ENCODE peak calls at places on chromosomes 5 and 9, in four cellular contexts. W is right cardiac atrium, Q is sciatic nerve, A is DND-41. B is an unnamed sample.

GRCh38 chr5:3107118-3107517 is 355.6 kb upstream of the IRX2 start:
- ATAC-seq in W (no peak), Q (no peak), A (peak), B (no peak)

GRCh38 chr5:148841519-148841918 is 15.1 kb downstream of the ADRB2 start:
- ATAC-seq in W (no peak), Q (no peak), A (no peak), B (no peak)

GRCh38 chr9:134436356-134436717 is 110.1 kb downstream of the RXRA start:
- ATAC-seq in W (no peak), Q (no peak), A (no peak), B (no peak)

GRCh38 chr9:95044731-95045508 is 272.6 kb downstream of the FANCC start:
- ATAC-seq in W (peak), Q (no peak), A (no peak), B (no peak)

GRCh38 chr9:108056805-108057386 is 567.3 kb upstream of the KLF4 start:
- ATAC-seq in W (no peak), Q (peak), A (no peak), B (no peak)

GRCh38 chr5:151221574-151221973 is 2.3 kb downstream of the CCDC69 start:
- ATAC-seq in W (no peak), Q (no peak), A (no peak), B (peak)

GRCh38 chr5:179840766-179841165 is 17.9 kb downstream of the MRNIP start:
- ATAC-seq in W (no peak), Q (no peak), A (no peak), B (no peak)

GRCh38 chr9:128011071-128011817 is 30.5 kb upstream of the EEIG1 start:
- ATAC-seq in W (peak), Q (peak), A (no peak), B (no peak)

GRCh38 chr5:112929336-112930081 is 7.5 kb upstream of the REEP5 start:
- ATAC-seq in W (no peak), Q (no peak), A (peak), B (peak)

GRCh38 chr5:59745422-59745863 is 148.1 kb downstream of the PDE4D start:
- ATAC-seq in W (peak), Q (peak), A (no peak), B (no peak)

B was measured in activated T-helper 17 cell treated with anti-CD3 and anti-CD28 coated beads, Interleukin-2, amount 50 U/mL, for 72 hours.